ENCODE peak calls at places on chromosomes 1 and 21, in six cellular contexts. One of them, this sample, is unnamed.

GRCh38 chr1:97936976-97937375 is 16.1 kb upstream of the DPYD start:
- DNase-seq in K562: no peak
- DNase-seq in SK-N-SH: no peak
- DNase-seq in HepG2: no peak
- DNase-seq in GM12878: no peak
- DNase-seq in H1: no peak
- DNase-seq in this sample: no peak

GRCh38 chr1:119940697-119941096 is 44.4 kb upstream of the ADAM30 start:
- DNase-seq in K562: no peak
- DNase-seq in SK-N-SH: no peak
- DNase-seq in HepG2: no peak
- DNase-seq in GM12878: no peak
- DNase-seq in H1: no peak
- DNase-seq in this sample: no peak

GRCh38 chr21:27219068-27219467 is 252.2 kb upstream of the ADAMTS5 start:
- DNase-seq in K562: no peak
- DNase-seq in SK-N-SH: no peak
- DNase-seq in HepG2: no peak
- DNase-seq in GM12878: no peak
- DNase-seq in H1: no peak
- DNase-seq in this sample: peak

GRCh38 chr1:170471310-170471839 is 60.6 kb upstream of the GORAB start:
- DNase-seq in K562: no peak
- DNase-seq in SK-N-SH: no peak
- DNase-seq in HepG2: no peak
- DNase-seq in GM12878: no peak
- DNase-seq in H1: no peak
- DNase-seq in this sample: no peak

GRCh38 chr1:61182049-61182448 is 99.7 kb downstream of the NFIA start:
- DNase-seq in K562: no peak
- DNase-seq in SK-N-SH: no peak
- DNase-seq in HepG2: no peak
- DNase-seq in GM12878: no peak
- DNase-seq in H1: no peak
- DNase-seq in this sample: no peak

GRCh38 chr1:68188060-68188538 is 44.2 kb downstream of the WLS start:
- DNase-seq in K562: no peak
- DNase-seq in SK-N-SH: no peak
- DNase-seq in HepG2: no peak
- DNase-seq in GM12878: no peak
- DNase-seq in H1: no peak
- DNase-seq in this sample: peak

GRCh38 chr21:14528815-14529214 is 17.3 kb downstream of the SAMSN1 start:
- DNase-seq in K562: no peak
- DNase-seq in SK-N-SH: no peak
- DNase-seq in HepG2: no peak
- DNase-seq in GM12878: no peak
- DNase-seq in H1: no peak
- DNase-seq in this sample: no peak

GRCh38 chr1:217493290-217493689 is 137.6 kb downstream of the GPATCH2 start:
- DNase-seq in K562: no peak
- DNase-seq in SK-N-SH: no peak
- DNase-seq in HepG2: no peak
- DNase-seq in GM12878: no peak
- DNase-seq in H1: no peak
- DNase-seq in this sample: no peak

GRCh38 chr1:230681599-230681998 is 32.3 kb downstream of the AGT start:
- DNase-seq in K562: no peak
- DNase-seq in SK-N-SH: no peak
- DNase-seq in HepG2: peak
- DNase-seq in GM12878: no peak
- DNase-seq in H1: no peak
- DNase-seq in this sample: no peak

GRCh38 chr1:156475568-156476500 is 24.7 kb downstream of the MEF2D start:
- DNase-seq in K562: no peak
- DNase-seq in SK-N-SH: no peak
- DNase-seq in HepG2: peak
- DNase-seq in GM12878: no peak
- DNase-seq in H1: no peak
- DNase-seq in this sample: peak

GRCh38 chr21:45109831-45110492 is 35.6 kb downstream of the ADARB1 start:
- DNase-seq in K562: no peak
- DNase-seq in SK-N-SH: no peak
- DNase-seq in HepG2: no peak
- DNase-seq in GM12878: peak
- DNase-seq in H1: no peak
- DNase-seq in this sample: peak

GRCh38 chr1:36114371-36114770 is 10.7 kb downstream of the COL8A2 start:
- DNase-seq in K562: no peak
- DNase-seq in SK-N-SH: no peak
- DNase-seq in HepG2: no peak
- DNase-seq in GM12878: no peak
- DNase-seq in H1: no peak
- DNase-seq in this sample: no peak

GRCh38 chr1:156859523-156860112 is 701 bp upstream of the INSRR start:
- DNase-seq in K562: no peak
- DNase-seq in SK-N-SH: peak
- DNase-seq in HepG2: no peak
- DNase-seq in GM12878: no peak
- DNase-seq in H1: peak
- DNase-seq in this sample: no peak

GRCh38 chr1:174399211-174399610 is 48.6 kb upstream of the GPR52 start:
- DNase-seq in K562: no peak
- DNase-seq in SK-N-SH: no peak
- DNase-seq in HepG2: no peak
- DNase-seq in GM12878: no peak
- DNase-seq in H1: no peak
- DNase-seq in this sample: no peak

GRCh38 chr1:1324524-1325287 is at the start of the genes CPTP and INTS11:
- DNase-seq in K562: peak
- DNase-seq in SK-N-SH: peak
- DNase-seq in HepG2: peak
- DNase-seq in GM12878: peak
- DNase-seq in H1: peak
- DNase-seq in this sample: peak

GRCh38 chr1:193584840-193585239 is 398.4 kb upstream of the B3GALT2 start:
- DNase-seq in K562: no peak
- DNase-seq in SK-N-SH: no peak
- DNase-seq in HepG2: no peak
- DNase-seq in GM12878: no peak
- DNase-seq in H1: no peak
- DNase-seq in this sample: no peak

GRCh38 chr1:245698860-245699259 is 544.1 kb downstream of the KIF26B start:
- DNase-seq in K562: no peak
- DNase-seq in SK-N-SH: no peak
- DNase-seq in HepG2: no peak
- DNase-seq in GM12878: no peak
- DNase-seq in H1: no peak
- DNase-seq in this sample: no peak

GRCh38 chr1:54390655-54391054 is 15.5 kb downstream of the SSBP3 start:
- DNase-seq in K562: no peak
- DNase-seq in SK-N-SH: no peak
- DNase-seq in HepG2: no peak
- DNase-seq in GM12878: no peak
- DNase-seq in H1: no peak
- DNase-seq in this sample: no peak
- H3K4me3 ChIP-seq in K562: no peak
- H3K4me3 ChIP-seq in SK-N-SH: no peak
- H3K4me3 ChIP-seq in HepG2: no peak
- H3K4me3 ChIP-seq in GM12878: no peak
- H3K4me3 ChIP-seq in H1: no peak
- H3K4me3 ChIP-seq in this sample: no peak

GRCh38 chr1:66154394-66154793 is 361.7 kb downstream of the PDE4B start:
- DNase-seq in K562: no peak
- DNase-seq in SK-N-SH: no peak
- DNase-seq in HepG2: no peak
- DNase-seq in GM12878: no peak
- DNase-seq in H1: no peak
- DNase-seq in this sample: no peak
- TF ChIP-seq GABPA in K562: no peak
- TF ChIP-seq GABPA in SK-N-SH: no peak
- TF ChIP-seq GABPA in HepG2: no peak
- TF ChIP-seq GABPA in GM12878: no peak
- TF ChIP-seq GABPA in H1: no peak
- TF ChIP-seq GABPA in this sample: no peak

GRCh38 chr1:201024251-201024998 is 911 bp upstream of the KIF21B start:
- DNase-seq in K562: peak
- DNase-seq in SK-N-SH: no peak
- DNase-seq in HepG2: peak
- DNase-seq in GM12878: no peak
- DNase-seq in H1: no peak
- DNase-seq in this sample: no peak

GRCh38 chr1:201023517-201023902 is at the start of gene KIF21B:
- DNase-seq in K562: peak
- DNase-seq in SK-N-SH: peak
- DNase-seq in HepG2: peak
- DNase-seq in GM12878: no peak
- DNase-seq in H1: peak
- DNase-seq in this sample: no peak

GRCh38 chr1:201021333-201022177 is 2.0 kb downstream of the KIF21B start:
- DNase-seq in K562: no peak
- DNase-seq in SK-N-SH: no peak
- DNase-seq in HepG2: no peak
- DNase-seq in GM12878: no peak
- DNase-seq in H1: no peak
- DNase-seq in this sample: no peak

GRCh38 chr1:201022178-201022823 is 1.2 kb downstream of the KIF21B start:
- DNase-seq in K562: no peak
- DNase-seq in SK-N-SH: no peak
- DNase-seq in HepG2: no peak
- DNase-seq in GM12878: no peak
- DNase-seq in H1: no peak
- DNase-seq in this sample: no peak

DNA sequence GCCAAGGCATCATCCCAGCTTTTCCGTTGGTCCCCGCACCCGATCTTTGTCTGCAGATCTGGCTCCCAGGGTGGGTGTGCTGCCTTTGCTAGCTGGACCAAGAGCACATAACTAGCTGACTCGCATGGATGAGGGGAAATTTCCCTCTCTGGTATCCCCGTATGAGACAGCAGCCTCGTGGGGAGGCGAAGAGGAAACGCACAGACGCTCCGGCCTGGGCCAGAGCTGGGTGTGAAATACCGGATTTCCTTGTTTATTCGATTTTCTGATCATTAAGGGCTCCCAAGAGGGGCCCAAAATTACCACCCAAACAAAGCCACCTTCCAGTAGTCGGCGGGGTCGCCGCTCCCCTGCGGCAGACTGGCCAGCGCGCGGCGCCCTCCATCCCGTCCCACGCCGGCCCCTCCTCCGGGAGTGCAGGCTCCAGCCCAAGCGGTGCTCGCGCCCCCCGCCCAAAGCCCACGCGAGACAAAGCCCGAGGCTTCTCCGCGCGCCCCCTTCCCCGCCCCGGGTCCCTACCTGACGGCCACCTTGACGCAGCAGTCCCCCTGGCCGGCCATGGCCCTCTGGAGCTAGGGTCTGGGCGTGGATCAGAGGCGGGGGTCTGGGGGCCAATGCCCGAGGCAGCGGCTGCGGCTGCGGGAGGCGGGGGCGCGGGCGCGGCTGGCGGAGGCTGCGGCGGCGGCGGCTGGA is 544 bp downstream of the KIF21B start:
- DNase-seq in K562: peak
- DNase-seq in SK-N-SH: peak
- DNase-seq in HepG2: no peak
- DNase-seq in GM12878: no peak
- DNase-seq in H1: peak
- DNase-seq in this sample: peak
- TF ChIP-seq POLR2AphosphoS5 in K562: no peak
- TF ChIP-seq POLR2AphosphoS5 in SK-N-SH: no peak
- TF ChIP-seq POLR2AphosphoS5 in HepG2: no peak
- TF ChIP-seq POLR2AphosphoS5 in GM12878: no peak
- TF ChIP-seq POLR2AphosphoS5 in H1: no peak
- TF ChIP-seq POLR2AphosphoS5 in this sample: peak

DNA sequence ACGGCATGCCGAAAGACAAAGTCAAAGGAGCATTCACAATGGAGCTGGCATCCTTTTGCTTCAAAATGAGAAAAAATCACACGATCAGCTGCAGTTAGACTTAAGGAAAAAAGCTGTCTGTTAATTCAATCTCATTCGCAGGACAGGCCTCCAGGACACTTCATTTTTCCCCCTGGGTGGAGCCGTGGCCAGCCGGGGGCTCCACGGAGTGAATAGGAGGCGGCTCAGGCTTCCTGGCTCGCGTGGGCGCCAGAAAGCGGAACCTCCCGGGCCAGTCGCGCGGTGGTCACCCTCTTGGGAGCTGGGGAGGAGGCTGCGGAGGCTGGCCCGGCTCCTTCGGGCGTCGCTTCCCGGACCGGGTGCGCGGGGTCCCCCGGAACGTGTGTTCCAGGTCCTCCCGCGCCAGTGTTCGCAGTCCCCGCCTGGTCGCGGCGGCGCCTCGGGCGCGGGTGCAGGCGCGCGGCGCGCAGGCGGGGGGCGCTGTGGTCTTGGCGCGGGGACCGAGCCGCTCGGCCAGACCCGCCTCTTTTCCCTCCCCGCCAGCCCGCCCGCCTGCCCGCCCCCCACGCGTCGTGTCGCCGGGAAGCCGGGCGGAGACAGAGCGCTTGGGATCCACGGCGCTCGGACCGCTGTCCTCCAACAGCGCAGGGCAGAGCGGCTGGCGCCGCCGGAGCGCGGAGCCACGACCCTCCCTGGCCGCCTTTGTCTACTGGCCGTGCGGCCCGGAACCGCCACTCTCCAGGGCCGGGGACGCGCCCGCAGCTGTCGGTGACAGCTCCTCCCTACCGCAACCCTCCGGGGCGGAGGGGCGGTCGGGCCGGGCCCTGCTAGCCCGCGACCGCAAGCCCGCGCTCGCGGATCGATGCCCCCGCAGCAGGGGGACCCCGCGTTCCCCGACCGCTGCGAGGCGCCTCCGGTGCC is at the start of gene RHOU:
- DNase-seq in K562: no peak
- DNase-seq in SK-N-SH: peak
- DNase-seq in HepG2: peak
- DNase-seq in GM12878: no peak
- DNase-seq in H1: peak
- DNase-seq in this sample: peak
- H3K4me3 ChIP-seq in K562: no peak
- H3K4me3 ChIP-seq in SK-N-SH: peak
- H3K4me3 ChIP-seq in HepG2: peak
- H3K4me3 ChIP-seq in GM12878: no peak
- H3K4me3 ChIP-seq in H1: peak
- H3K4me3 ChIP-seq in this sample: peak

GRCh38 chr1:83905315-83905907 is 93.5 kb downstream of the TTLL7 start:
- DNase-seq in K562: peak
- DNase-seq in SK-N-SH: peak
- DNase-seq in HepG2: no peak
- DNase-seq in GM12878: no peak
- DNase-seq in H1: no peak
- DNase-seq in this sample: no peak
- TF ChIP-seq GABPA in K562: no peak
- TF ChIP-seq GABPA in SK-N-SH: no peak
- TF ChIP-seq GABPA in HepG2: no peak
- TF ChIP-seq GABPA in GM12878: no peak
- TF ChIP-seq GABPA in H1: no peak
- TF ChIP-seq GABPA in this sample: no peak

GRCh38 chr21:43766734-43767497 is 9.2 kb downstream of the CSTB start:
- DNase-seq in K562: no peak
- DNase-seq in SK-N-SH: no peak
- DNase-seq in HepG2: no peak
- DNase-seq in GM12878: no peak
- DNase-seq in H1: no peak
- DNase-seq in this sample: no peak
- TF ChIP-seq POLR2AphosphoS5 in K562: no peak
- TF ChIP-seq POLR2AphosphoS5 in SK-N-SH: no peak
- TF ChIP-seq POLR2AphosphoS5 in HepG2: no peak
- TF ChIP-seq POLR2AphosphoS5 in GM12878: peak
- TF ChIP-seq POLR2AphosphoS5 in H1: peak
- TF ChIP-seq POLR2AphosphoS5 in this sample: peak

This sample was measured in HL-60.